ENCODE peak calls at places on chromosomes 5 and 9, in nine cellular contexts. G, H, S, U, C, K, Y, B and F are unnamed samples.
A peak's percentile ranks its signal among the peaks of the same experiment; 100 is the strongest.

GRCh38 chr9:127876764-127877562 is 512 bp downstream of the AK1 start:
- DNase-seq in C (no peak), H (no peak), K (peak; percentile 61), U (peak; percentile 68), S (no peak), G (no peak), Y (no peak), B (no peak), F (no peak)

GRCh38 chr9:35942286-35942685 is 15.7 kb downstream of the OR2S2 start:
- DNase-seq in B (no peak), K (no peak), C (no peak), S (no peak), Y (no peak), U (no peak), H (no peak), G (no peak), F (no peak)

GRCh38 chr9:21684831-21685362 is 117.5 kb upstream of the MTAP start:
- DNase-seq in G (no peak), U (no peak), S (no peak), H (no peak), Y (peak; percentile 99), C (no peak), B (peak; percentile 42), K (no peak), F (no peak)

GRCh38 chr5:151219789-151220188 is 4.1 kb downstream of the CCDC69 start:
- DNase-seq in H (no peak), G (no peak), S (no peak), C (no peak), Y (no peak), B (no peak), U (no peak), K (no peak), F (no peak)

GRCh38 chr5:139752506-139753350 is 42.9 kb upstream of the PSD2 start:
- DNase-seq in C (no peak), K (no peak), U (no peak), B (no peak), S (no peak), G (no peak), Y (no peak), H (no peak), F (no peak)

GRCh38 chr9:93665128-93665565 is 88.8 kb downstream of the PHF2 start:
- DNase-seq in B (no peak), U (peak; percentile 36), G (peak; percentile 50), C (no peak), K (no peak), H (no peak), S (no peak), Y (no peak), F (no peak)

GRCh38 chr9:13928988-13929387 is 385.0 kb downstream of the NFIB start:
- DNase-seq in G (no peak), Y (no peak), C (no peak), K (no peak), H (no peak), B (no peak), U (no peak), S (no peak), F (no peak)

GRCh38 chr5:145557345-145557744 is 277.8 kb downstream of the PRELID2 start:
- DNase-seq in B (no peak), C (no peak), S (no peak), U (no peak), K (no peak), H (no peak), Y (no peak), G (no peak), F (no peak)

GRCh38 chr5:92703991-92704390 is 877.0 kb downstream of the NR2F1-AS1 start:
- DNase-seq in K (no peak), S (no peak), G (no peak), C (no peak), Y (no peak), B (no peak), H (no peak), U (no peak), F (no peak)

GRCh38 chr5:172740483-172741205 is 30.4 kb downstream of the DUSP1 start:
- DNase-seq in K (no peak), C (no peak), Y (no peak), U (no peak), S (no peak), B (peak; percentile 94), G (no peak), H (no peak), F (peak; percentile 60)

GRCh38 chr5:114296191-114296590 is 65.7 kb upstream of the KCNN2 start:
- DNase-seq in Y (no peak), C (no peak), B (no peak), U (no peak), S (no peak), K (no peak), G (no peak), H (no peak), F (no peak)

GRCh38 chr5:10034008-10034407 is 215.7 kb downstream of the ATPSCKMT start:
- DNase-seq in B (no peak), Y (no peak), K (no peak), U (no peak), S (no peak), H (no peak), G (no peak), C (no peak), F (no peak)

GRCh38 chr5:180862645-180863044 is 1.6 kb upstream of the ZFP62 start:
- DNase-seq in U (no peak), K (peak; percentile 57), S (no peak), H (no peak), C (peak; percentile 50), Y (no peak), G (no peak), B (no peak), F (no peak)

GRCh38 chr5:169085656-169086055 is 215.3 kb downstream of the SLIT3 start:
- DNase-seq in S (no peak), C (no peak), K (no peak), G (no peak), Y (no peak), H (no peak), U (no peak), B (no peak), F (no peak)

GRCh38 chr9:37269221-37269620 is 148.8 kb downstream of the ZCCHC7 start:
- DNase-seq in U (no peak), S (no peak), B (no peak), Y (no peak), K (no peak), G (no peak), H (no peak), C (no peak), F (no peak)

GRCh38 chr9:112059145-112059979 is 115.7 kb downstream of the SUSD1 start:
- DNase-seq in B (peak; percentile 24), U (no peak), K (no peak), G (no peak), Y (no peak), C (no peak), S (no peak), H (no peak), F (peak; percentile 55)

GRCh38 chr9:38620483-38621433 is at the start of gene ANKRD18A:
- DNase-seq in K (peak; percentile 94), S (no peak), U (peak; percentile 90), G (no peak), Y (peak; percentile 83), B (peak; percentile 66), H (no peak), C (no peak), F (peak; percentile 90)
- TF ChIP-seq POLR2A in K (peak; percentile 28), S (no peak), U (no peak), G (no peak), Y (peak; percentile 41), B (no peak), H (no peak), C (no peak), F (peak; percentile 53)

GRCh38 chr5:69234457-69235268 is at the start of gene CDK7:
- DNase-seq in C (peak; percentile 98), H (peak; percentile 77), Y (peak; percentile 85), U (peak; percentile 99), B (peak; percentile 92), K (peak; percentile 88), G (peak; percentile 98), S (peak; percentile 88), F (peak; percentile 95)

GRCh38 chr5:69242215-69242927 is 7.7 kb downstream of the CDK7 start:
- DNase-seq in G (no peak), S (no peak), K (no peak), U (no peak), Y (no peak), C (no peak), H (no peak), B (no peak), F (no peak)

GRCh38 chr5:69237877-69238276 is 3.2 kb downstream of the CDK7 start:
- DNase-seq in S (no peak), U (no peak), H (no peak), K (no peak), C (no peak), Y (no peak), G (no peak), B (no peak), F (no peak)

DNA sequence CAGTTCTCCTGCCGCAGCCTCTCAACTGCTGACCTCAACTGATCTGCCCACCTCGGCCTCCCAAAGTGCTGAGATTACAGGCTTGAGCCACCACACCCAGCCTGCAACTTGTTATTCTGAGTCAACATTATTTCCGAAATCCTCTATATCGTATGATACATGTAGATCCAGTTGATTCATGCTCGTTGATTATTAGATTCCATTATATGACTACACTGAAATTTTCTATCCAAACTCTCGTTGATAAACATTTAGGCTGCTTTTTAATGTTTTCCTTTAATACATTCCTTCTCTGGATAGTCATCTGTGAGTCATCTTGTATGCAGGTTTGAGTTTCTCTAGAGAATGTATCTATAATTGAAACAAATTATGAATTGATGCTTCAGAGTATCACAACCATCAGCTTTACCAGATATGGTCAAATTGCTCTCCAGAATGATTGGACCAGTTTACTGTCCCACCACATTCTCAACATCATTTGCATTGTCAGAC is 4.1 kb downstream of the CDK7 start:
- DNase-seq in B (no peak), C (no peak), S (no peak), K (no peak), Y (peak; percentile 71), H (no peak), U (no peak), G (no peak), F (no peak)
- TF ChIP-seq POLR2AphosphoS5 in B (no peak), C (no peak), S (no peak), K (no peak), Y (no peak), H (no peak), U (no peak), G (no peak), F (no peak)

DNA sequence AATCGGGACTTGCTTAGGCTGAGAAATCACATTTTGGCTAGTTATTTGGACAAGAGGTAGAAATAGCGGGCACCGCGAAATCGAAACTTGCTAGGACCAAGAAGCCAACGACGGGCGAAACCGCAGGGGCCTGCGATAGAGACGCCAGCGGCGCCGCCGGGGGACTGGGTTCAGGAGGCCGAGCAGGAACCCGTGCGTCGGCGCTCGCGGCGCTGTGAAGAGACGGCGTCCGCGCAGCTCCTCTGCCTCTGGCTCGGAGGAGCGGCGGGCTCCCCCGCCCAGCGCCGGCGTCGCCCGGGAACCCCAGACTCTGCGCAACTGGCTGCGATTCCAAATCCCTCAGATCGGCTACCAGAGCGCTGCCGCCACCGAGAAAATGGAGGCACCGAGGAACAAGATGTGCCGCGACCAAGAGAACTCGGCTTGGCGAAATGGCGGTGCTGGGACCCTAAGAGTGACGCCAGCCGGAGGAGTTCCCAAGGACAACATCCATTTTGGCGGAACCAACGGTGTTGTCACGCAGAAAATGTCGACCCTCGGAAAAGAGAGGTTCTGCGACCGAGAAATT is 26.2 kb upstream of the ANXA2R start:
- DNase-seq in C (peak; percentile 94), K (peak; percentile 82), H (peak; percentile 30), B (peak; percentile 54), S (peak; percentile 36), G (peak; percentile 87), Y (peak; percentile 42), U (peak; percentile 96), F (peak; percentile 85)
- TF ChIP-seq POLR2A in C (no peak), K (no peak), H (peak; percentile 73), B (no peak), S (peak; percentile 50), G (no peak), Y (no peak), U (peak; percentile 20), F (peak; percentile 69)

GRCh38 chr5:16489322-16489791 is 23.8 kb upstream of the ZNF622 start:
- DNase-seq in C (no peak), H (no peak), B (no peak), Y (peak; percentile 21), K (no peak), U (no peak), G (no peak), S (no peak), F (no peak)
- TF ChIP-seq POLR2AphosphoS5 in C (no peak), H (no peak), B (no peak), Y (no peak), K (no peak), U (no peak), G (no peak), S (no peak), F (no peak)